ENCODE peak calls at places on chromosome 7, in six cellular contexts. One of them, this sample, is unnamed.

GRCh38 chr7:80960228-80960627 is 41.4 kb upstream of the SEMA3C start:
- DNase-seq in GM04504: peak
- DNase-seq in tibial nerve: no peak
- DNase-seq in activated CD8-positive, alpha-beta memory T cell treated with anti-CD3 and anti-CD28 coated beads for 24 hours: no peak
- DNase-seq in NCI-H748 treated with DMSO at 0.1 percent for 48 hours: no peak
- DNase-seq in epithelial cell of esophagus: no peak
- DNase-seq in this sample: no peak

GRCh38 chr7:155166108-155166507 is 96.0 kb downstream of the HTR5A start:
- DNase-seq in GM04504: no peak
- DNase-seq in NCI-H748 treated with DMSO at 0.1 percent for 48 hours: no peak
- DNase-seq in tibial nerve: no peak
- DNase-seq in activated CD8-positive, alpha-beta memory T cell treated with anti-CD3 and anti-CD28 coated beads for 24 hours: peak
- DNase-seq in epithelial cell of esophagus: peak
- DNase-seq in this sample: no peak

GRCh38 chr7:139897422-139898085 is 68.5 kb downstream of the TBXAS1 start:
- DNase-seq in tibial nerve: no peak
- DNase-seq in epithelial cell of esophagus: peak
- DNase-seq in GM04504: no peak
- DNase-seq in NCI-H748 treated with DMSO at 0.1 percent for 48 hours: no peak
- DNase-seq in activated CD8-positive, alpha-beta memory T cell treated with anti-CD3 and anti-CD28 coated beads for 24 hours: no peak
- DNase-seq in this sample: no peak

GRCh38 chr7:2512179-2512644 is 7.4 kb upstream of the LFNG start:
- DNase-seq in NCI-H748 treated with DMSO at 0.1 percent for 48 hours: no peak
- DNase-seq in GM04504: no peak
- DNase-seq in epithelial cell of esophagus: no peak
- DNase-seq in activated CD8-positive, alpha-beta memory T cell treated with anti-CD3 and anti-CD28 coated beads for 24 hours: no peak
- DNase-seq in tibial nerve: no peak
- DNase-seq in this sample: no peak

GRCh38 chr7:24980695-24981543 is 941 bp upstream of the OSBPL3 start:
- DNase-seq in GM04504: no peak
- DNase-seq in tibial nerve: peak
- DNase-seq in epithelial cell of esophagus: peak
- DNase-seq in activated CD8-positive, alpha-beta memory T cell treated with anti-CD3 and anti-CD28 coated beads for 24 hours: no peak
- DNase-seq in NCI-H748 treated with DMSO at 0.1 percent for 48 hours: no peak
- DNase-seq in this sample: no peak

GRCh38 chr7:4753610-4754432 is 21.6 kb upstream of the AP5Z1 start:
- DNase-seq in GM04504: peak
- DNase-seq in activated CD8-positive, alpha-beta memory T cell treated with anti-CD3 and anti-CD28 coated beads for 24 hours: peak
- DNase-seq in epithelial cell of esophagus: peak
- DNase-seq in NCI-H748 treated with DMSO at 0.1 percent for 48 hours: peak
- DNase-seq in tibial nerve: peak
- DNase-seq in this sample: peak

GRCh38 chr7:51278797-51279196 is 37.8 kb downstream of the COBL start:
- DNase-seq in NCI-H748 treated with DMSO at 0.1 percent for 48 hours: peak
- DNase-seq in epithelial cell of esophagus: peak
- DNase-seq in GM04504: no peak
- DNase-seq in tibial nerve: no peak
- DNase-seq in activated CD8-positive, alpha-beta memory T cell treated with anti-CD3 and anti-CD28 coated beads for 24 hours: no peak
- DNase-seq in this sample: no peak

GRCh38 chr7:135232720-135233119 is 918 bp upstream of the STRA8 start:
- DNase-seq in NCI-H748 treated with DMSO at 0.1 percent for 48 hours: no peak
- DNase-seq in tibial nerve: no peak
- DNase-seq in GM04504: no peak
- DNase-seq in activated CD8-positive, alpha-beta memory T cell treated with anti-CD3 and anti-CD28 coated beads for 24 hours: peak
- DNase-seq in epithelial cell of esophagus: no peak
- DNase-seq in this sample: no peak

GRCh38 chr7:24812313-24812945 is 55.2 kb upstream of the GSDME start:
- DNase-seq in NCI-H748 treated with DMSO at 0.1 percent for 48 hours: peak
- DNase-seq in activated CD8-positive, alpha-beta memory T cell treated with anti-CD3 and anti-CD28 coated beads for 24 hours: peak
- DNase-seq in epithelial cell of esophagus: peak
- DNase-seq in GM04504: no peak
- DNase-seq in tibial nerve: peak
- DNase-seq in this sample: no peak

GRCh38 chr7:96328016-96328415 is 6.1 kb upstream of the SLC25A13 start:
- DNase-seq in epithelial cell of esophagus: peak
- DNase-seq in NCI-H748 treated with DMSO at 0.1 percent for 48 hours: no peak
- DNase-seq in GM04504: no peak
- DNase-seq in tibial nerve: no peak
- DNase-seq in activated CD8-positive, alpha-beta memory T cell treated with anti-CD3 and anti-CD28 coated beads for 24 hours: no peak
- DNase-seq in this sample: no peak

GRCh38 chr7:137882261-137882668 is 35.5 kb upstream of the DGKI start:
- DNase-seq in GM04504: peak
- DNase-seq in epithelial cell of esophagus: peak
- DNase-seq in tibial nerve: no peak
- DNase-seq in NCI-H748 treated with DMSO at 0.1 percent for 48 hours: no peak
- DNase-seq in activated CD8-positive, alpha-beta memory T cell treated with anti-CD3 and anti-CD28 coated beads for 24 hours: no peak
- DNase-seq in this sample: no peak

GRCh38 chr7:123480107-123480506 is 54.3 kb downstream of the IQUB start:
- DNase-seq in activated CD8-positive, alpha-beta memory T cell treated with anti-CD3 and anti-CD28 coated beads for 24 hours: no peak
- DNase-seq in GM04504: no peak
- DNase-seq in tibial nerve: no peak
- DNase-seq in epithelial cell of esophagus: no peak
- DNase-seq in NCI-H748 treated with DMSO at 0.1 percent for 48 hours: no peak
- DNase-seq in this sample: no peak

GRCh38 chr7:101532000-101532399 is 97.1 kb downstream of the MYL10 start:
- DNase-seq in activated CD8-positive, alpha-beta memory T cell treated with anti-CD3 and anti-CD28 coated beads for 24 hours: no peak
- DNase-seq in GM04504: no peak
- DNase-seq in tibial nerve: no peak
- DNase-seq in NCI-H748 treated with DMSO at 0.1 percent for 48 hours: no peak
- DNase-seq in epithelial cell of esophagus: no peak
- DNase-seq in this sample: no peak

GRCh38 chr7:71601840-71602239 is 469.9 kb downstream of the GALNT17 start:
- DNase-seq in epithelial cell of esophagus: no peak
- DNase-seq in activated CD8-positive, alpha-beta memory T cell treated with anti-CD3 and anti-CD28 coated beads for 24 hours: no peak
- DNase-seq in GM04504: no peak
- DNase-seq in NCI-H748 treated with DMSO at 0.1 percent for 48 hours: no peak
- DNase-seq in tibial nerve: peak
- DNase-seq in this sample: no peak

GRCh38 chr7:27808626-27809025 is 68.7 kb downstream of the TAX1BP1 start:
- DNase-seq in tibial nerve: no peak
- DNase-seq in epithelial cell of esophagus: peak
- DNase-seq in GM04504: no peak
- DNase-seq in NCI-H748 treated with DMSO at 0.1 percent for 48 hours: no peak
- DNase-seq in activated CD8-positive, alpha-beta memory T cell treated with anti-CD3 and anti-CD28 coated beads for 24 hours: no peak
- DNase-seq in this sample: no peak

GRCh38 chr7:123401295-123401694 is 133.1 kb downstream of the IQUB start:
- DNase-seq in GM04504: no peak
- DNase-seq in NCI-H748 treated with DMSO at 0.1 percent for 48 hours: no peak
- DNase-seq in tibial nerve: no peak
- DNase-seq in activated CD8-positive, alpha-beta memory T cell treated with anti-CD3 and anti-CD28 coated beads for 24 hours: no peak
- DNase-seq in epithelial cell of esophagus: peak
- DNase-seq in this sample: no peak

GRCh38 chr7:131654249-131654558 is 97.8 kb upstream of the PODXL start:
- DNase-seq in epithelial cell of esophagus: no peak
- DNase-seq in GM04504: no peak
- DNase-seq in tibial nerve: no peak
- DNase-seq in activated CD8-positive, alpha-beta memory T cell treated with anti-CD3 and anti-CD28 coated beads for 24 hours: no peak
- DNase-seq in NCI-H748 treated with DMSO at 0.1 percent for 48 hours: no peak
- DNase-seq in this sample: no peak

GRCh38 chr7:151426486-151426905 is 13.4 kb downstream of the CRYGN start:
- DNase-seq in NCI-H748 treated with DMSO at 0.1 percent for 48 hours: no peak
- DNase-seq in tibial nerve: peak
- DNase-seq in epithelial cell of esophagus: peak
- DNase-seq in GM04504: no peak
- DNase-seq in activated CD8-positive, alpha-beta memory T cell treated with anti-CD3 and anti-CD28 coated beads for 24 hours: no peak
- DNase-seq in this sample: peak

GRCh38 chr7:102814025-102814471 is 65.2 kb downstream of the FAM185A start:
- DNase-seq in epithelial cell of esophagus: peak
- DNase-seq in activated CD8-positive, alpha-beta memory T cell treated with anti-CD3 and anti-CD28 coated beads for 24 hours: no peak
- DNase-seq in GM04504: no peak
- DNase-seq in NCI-H748 treated with DMSO at 0.1 percent for 48 hours: no peak
- DNase-seq in tibial nerve: no peak
- DNase-seq in this sample: no peak

GRCh38 chr7:156504687-156505545 is 135.7 kb upstream of the RNF32 start:
- DNase-seq in NCI-H748 treated with DMSO at 0.1 percent for 48 hours: no peak
- DNase-seq in tibial nerve: no peak
- DNase-seq in GM04504: no peak
- DNase-seq in activated CD8-positive, alpha-beta memory T cell treated with anti-CD3 and anti-CD28 coated beads for 24 hours: no peak
- DNase-seq in epithelial cell of esophagus: no peak
- DNase-seq in this sample: no peak

GRCh38 chr7:136049818-136050461 is 72.8 kb upstream of the MTPN start:
- DNase-seq in GM04504: no peak
- DNase-seq in tibial nerve: no peak
- DNase-seq in epithelial cell of esophagus: peak
- DNase-seq in activated CD8-positive, alpha-beta memory T cell treated with anti-CD3 and anti-CD28 coated beads for 24 hours: no peak
- DNase-seq in NCI-H748 treated with DMSO at 0.1 percent for 48 hours: no peak
- DNase-seq in this sample: no peak

GRCh38 chr7:55056577-55057480 is 38.0 kb downstream of the EGFR start:
- DNase-seq in GM04504: no peak
- DNase-seq in activated CD8-positive, alpha-beta memory T cell treated with anti-CD3 and anti-CD28 coated beads for 24 hours: no peak
- DNase-seq in tibial nerve: peak
- DNase-seq in NCI-H748 treated with DMSO at 0.1 percent for 48 hours: no peak
- DNase-seq in epithelial cell of esophagus: peak
- DNase-seq in this sample: no peak

GRCh38 chr7:112788778-112789343 is 1.3 kb downstream of the TMEM168 start:
- DNase-seq in activated CD8-positive, alpha-beta memory T cell treated with anti-CD3 and anti-CD28 coated beads for 24 hours: no peak
- DNase-seq in NCI-H748 treated with DMSO at 0.1 percent for 48 hours: no peak
- DNase-seq in tibial nerve: no peak
- DNase-seq in GM04504: no peak
- DNase-seq in epithelial cell of esophagus: peak
- DNase-seq in this sample: no peak

GRCh38 chr7:91556956-91557650 is 292.9 kb downstream of the FZD1 start:
- DNase-seq in tibial nerve: no peak
- DNase-seq in activated CD8-positive, alpha-beta memory T cell treated with anti-CD3 and anti-CD28 coated beads for 24 hours: no peak
- DNase-seq in epithelial cell of esophagus: peak
- DNase-seq in NCI-H748 treated with DMSO at 0.1 percent for 48 hours: no peak
- DNase-seq in GM04504: no peak
- DNase-seq in this sample: no peak

GRCh38 chr7:101792051-101792651 is 25.3 kb upstream of the CUX1 start:
- DNase-seq in activated CD8-positive, alpha-beta memory T cell treated with anti-CD3 and anti-CD28 coated beads for 24 hours: no peak
- DNase-seq in epithelial cell of esophagus: peak
- DNase-seq in tibial nerve: peak
- DNase-seq in GM04504: peak
- DNase-seq in NCI-H748 treated with DMSO at 0.1 percent for 48 hours: no peak
- DNase-seq in this sample: no peak

GRCh38 chr7:44980393-44981034 is 1.7 kb upstream of the MYO1G start:
- DNase-seq in epithelial cell of esophagus: peak
- DNase-seq in activated CD8-positive, alpha-beta memory T cell treated with anti-CD3 and anti-CD28 coated beads for 24 hours: peak
- DNase-seq in GM04504: no peak
- DNase-seq in NCI-H748 treated with DMSO at 0.1 percent for 48 hours: no peak
- DNase-seq in tibial nerve: peak
- DNase-seq in this sample: no peak

GRCh38 chr7:91264083-91264923 is at the start of gene FZD1:
- DNase-seq in activated CD8-positive, alpha-beta memory T cell treated with anti-CD3 and anti-CD28 coated beads for 24 hours: peak
- DNase-seq in GM04504: peak
- DNase-seq in tibial nerve: peak
- DNase-seq in NCI-H748 treated with DMSO at 0.1 percent for 48 hours: peak
- DNase-seq in epithelial cell of esophagus: peak
- DNase-seq in this sample: peak

GRCh38 chr7:42876182-42877068 is 35.4 kb downstream of the C7orf25 start:
- DNase-seq in epithelial cell of esophagus: peak
- DNase-seq in NCI-H748 treated with DMSO at 0.1 percent for 48 hours: no peak
- DNase-seq in tibial nerve: peak
- DNase-seq in GM04504: no peak
- DNase-seq in activated CD8-positive, alpha-beta memory T cell treated with anti-CD3 and anti-CD28 coated beads for 24 hours: peak
- DNase-seq in this sample: no peak

GRCh38 chr7:56175784-56176183 is 59.6 kb upstream of the NUPR2 start:
- DNase-seq in activated CD8-positive, alpha-beta memory T cell treated with anti-CD3 and anti-CD28 coated beads for 24 hours: no peak
- DNase-seq in GM04504: no peak
- DNase-seq in NCI-H748 treated with DMSO at 0.1 percent for 48 hours: no peak
- DNase-seq in epithelial cell of esophagus: no peak
- DNase-seq in tibial nerve: no peak
- DNase-seq in this sample: no peak

GRCh38 chr7:26919906-26920530 is 55.6 kb upstream of the SKAP2 start:
- DNase-seq in tibial nerve: no peak
- DNase-seq in NCI-H748 treated with DMSO at 0.1 percent for 48 hours: no peak
- DNase-seq in GM04504: no peak
- DNase-seq in epithelial cell of esophagus: peak
- DNase-seq in activated CD8-positive, alpha-beta memory T cell treated with anti-CD3 and anti-CD28 coated beads for 24 hours: no peak
- DNase-seq in this sample: no peak

GRCh38 chr7:100745184-100745583 is 11.8 kb downstream of the ZAN start:
- DNase-seq in tibial nerve: peak
- DNase-seq in epithelial cell of esophagus: no peak
- DNase-seq in activated CD8-positive, alpha-beta memory T cell treated with anti-CD3 and anti-CD28 coated beads for 24 hours: peak
- DNase-seq in NCI-H748 treated with DMSO at 0.1 percent for 48 hours: no peak
- DNase-seq in GM04504: peak
- DNase-seq in this sample: no peak

GRCh38 chr7:45402480-45403218 is 171.5 kb upstream of the ADCY1 start:
- DNase-seq in NCI-H748 treated with DMSO at 0.1 percent for 48 hours: no peak
- DNase-seq in tibial nerve: peak
- DNase-seq in activated CD8-positive, alpha-beta memory T cell treated with anti-CD3 and anti-CD28 coated beads for 24 hours: no peak
- DNase-seq in GM04504: peak
- DNase-seq in epithelial cell of esophagus: peak
- DNase-seq in this sample: no peak

GRCh38 chr7:71165708-71166107 is 33.8 kb downstream of the GALNT17 start:
- DNase-seq in tibial nerve: no peak
- DNase-seq in NCI-H748 treated with DMSO at 0.1 percent for 48 hours: no peak
- DNase-seq in epithelial cell of esophagus: no peak
- DNase-seq in GM04504: no peak
- DNase-seq in activated CD8-positive, alpha-beta memory T cell treated with anti-CD3 and anti-CD28 coated beads for 24 hours: no peak
- DNase-seq in this sample: no peak

GRCh38 chr7:48114115-48114514 is 25.1 kb downstream of the UPP1 start:
- DNase-seq in epithelial cell of esophagus: peak
- DNase-seq in GM04504: no peak
- DNase-seq in activated CD8-positive, alpha-beta memory T cell treated with anti-CD3 and anti-CD28 coated beads for 24 hours: no peak
- DNase-seq in tibial nerve: no peak
- DNase-seq in NCI-H748 treated with DMSO at 0.1 percent for 48 hours: no peak
- DNase-seq in this sample: no peak

GRCh38 chr7:28533731-28534531 is 121.6 kb downstream of the CREB5 start:
- DNase-seq in epithelial cell of esophagus: peak
- DNase-seq in GM04504: no peak
- DNase-seq in tibial nerve: peak
- DNase-seq in activated CD8-positive, alpha-beta memory T cell treated with anti-CD3 and anti-CD28 coated beads for 24 hours: no peak
- DNase-seq in NCI-H748 treated with DMSO at 0.1 percent for 48 hours: no peak
- DNase-seq in this sample: no peak

GRCh38 chr7:30904566-30904965 is 7.1 kb upstream of the AQP1 start:
- DNase-seq in tibial nerve: no peak
- DNase-seq in NCI-H748 treated with DMSO at 0.1 percent for 48 hours: no peak
- DNase-seq in epithelial cell of esophagus: peak
- DNase-seq in GM04504: no peak
- DNase-seq in activated CD8-positive, alpha-beta memory T cell treated with anti-CD3 and anti-CD28 coated beads for 24 hours: no peak
- DNase-seq in this sample: no peak

GRCh38 chr7:93172683-93173082 is 24.5 kb upstream of the SAMD9L start:
- DNase-seq in epithelial cell of esophagus: no peak
- DNase-seq in NCI-H748 treated with DMSO at 0.1 percent for 48 hours: no peak
- DNase-seq in GM04504: no peak
- DNase-seq in tibial nerve: no peak
- DNase-seq in activated CD8-positive, alpha-beta memory T cell treated with anti-CD3 and anti-CD28 coated beads for 24 hours: no peak
- DNase-seq in this sample: no peak